ENCODE peak calls at places on chromosomes 12 and 14, in nine cellular contexts. J is NB4, T is dorsolateral prefrontal cortex, V is GM12878, I is GM23338, H is neural crest cell, M is fibroblast of pulmonary artery, G is suprapubic skin, Y is esophagus squamous epithelium. C is an unnamed sample.

GRCh38 chr14:21723431-21724045 is 49.9 kb upstream of the OR4E1 start:
- DNase-seq in G (no peak), M (peak), I (peak), H (peak), J (peak), T (no peak), V (no peak), Y (no peak), C (no peak)

GRCh38 chr12:10285919-10286318 is 21.8 kb upstream of the KLRD1 start:
- DNase-seq in V (no peak), Y (no peak), G (no peak), J (no peak), H (no peak), I (no peak), T (no peak), M (no peak), C (no peak)

GRCh38 chr12:76621582-76622024 is 62.0 kb upstream of the OSBPL8 start:
- DNase-seq in M (peak), J (peak), T (peak), Y (no peak), G (no peak), I (peak), H (peak), V (peak), C (peak)

GRCh38 chr12:113697646-113698504 is 226.2 kb upstream of the LHX5 start:
- DNase-seq in J (no peak), T (no peak), I (peak), Y (no peak), V (no peak), M (no peak), G (no peak), H (no peak), C (no peak)

GRCh38 chr14:68011629-68012028 is 192.1 kb downstream of the RAD51B start:
- DNase-seq in H (no peak), V (no peak), I (no peak), Y (no peak), M (peak), T (no peak), J (no peak), G (no peak), C (no peak)

GRCh38 chr12:84201976-84202375 is 710.6 kb downstream of the SLC6A15 start:
- DNase-seq in H (no peak), V (no peak), G (no peak), M (no peak), Y (no peak), J (no peak), I (no peak), T (no peak), C (peak)

GRCh38 chr12:104242546-104243206 is 27.1 kb downstream of the TXNRD1 start:
- DNase-seq in V (no peak), H (no peak), T (no peak), Y (no peak), G (no peak), J (no peak), M (no peak), I (no peak), C (no peak)

GRCh38 chr14:101823511-101824120 is 62.1 kb downstream of the PPP2R5C start:
- DNase-seq in Y (no peak), H (no peak), J (no peak), V (peak), T (no peak), I (no peak), G (no peak), M (no peak), C (no peak)

GRCh38 chr12:124500232-124501079 is 67.0 kb downstream of the NCOR2 start:
- DNase-seq in Y (no peak), M (peak), G (no peak), J (no peak), I (peak), V (no peak), T (no peak), H (no peak), C (no peak)

GRCh38 chr12:56158926-56159461 is 835 bp downstream of the MYL6 start:
- DNase-seq in H (peak), J (peak), Y (peak), M (peak), T (peak), I (peak), G (peak), V (no peak), C (peak)

GRCh38 chr12:124442772-124443445 is 124.5 kb downstream of the NCOR2 start:
- DNase-seq in M (peak), V (no peak), I (no peak), J (no peak), T (no peak), Y (no peak), G (no peak), H (no peak), C (no peak)

GRCh38 chr14:41830679-41831078 is 224.0 kb downstream of the LRFN5 start:
- DNase-seq in M (peak), J (no peak), Y (no peak), G (no peak), V (no peak), I (peak), H (no peak), T (peak), C (peak)

GRCh38 chr14:84643438-84643837 is 886.5 kb upstream of the FLRT2 start:
- DNase-seq in Y (no peak), G (no peak), T (no peak), V (no peak), I (peak), M (no peak), H (no peak), J (no peak), C (no peak)

GRCh38 chr14:80770114-80770917 is 171.2 kb downstream of the CEP128 start:
- DNase-seq in J (no peak), G (no peak), M (no peak), I (no peak), H (no peak), V (no peak), T (no peak), Y (no peak), C (no peak)

GRCh38 chr12:96236221-96236822 is 42.1 kb downstream of the ELK3 start:
- DNase-seq in T (no peak), G (no peak), J (peak), V (no peak), M (peak), I (no peak), H (no peak), Y (no peak), C (no peak)

GRCh38 chr14:68704736-68705720 is 87.8 kb downstream of the ZFP36L1 start:
- DNase-seq in G (peak), H (no peak), V (no peak), J (no peak), M (peak), Y (no peak), I (no peak), T (no peak), C (no peak)

GRCh38 chr12:50390284-50390683 is 6.1 kb downstream of the FAM186A start:
- DNase-seq in J (no peak), H (no peak), G (no peak), Y (no peak), T (no peak), V (no peak), I (no peak), M (peak), C (peak)

GRCh38 chr12:3129301-3130052 is 52.3 kb downstream of the TSPAN9 start:
- DNase-seq in Y (no peak), V (peak), G (no peak), M (peak), J (peak), I (no peak), T (no peak), H (no peak), C (no peak)

GRCh38 chr14:36478782-36479181 is 41.2 kb downstream of the NKX2-1 start:
- DNase-seq in Y (no peak), I (no peak), V (no peak), H (no peak), M (no peak), J (no peak), T (no peak), G (no peak), C (no peak)

GRCh38 chr14:87745507-87746118 is 247.4 kb downstream of the GALC start:
- DNase-seq in T (no peak), M (peak), H (peak), Y (no peak), I (peak), V (no peak), J (peak), G (no peak), C (no peak)

GRCh38 chr14:26138764-26139445 is 458.9 kb downstream of the NOVA1 start:
- DNase-seq in I (peak), T (no peak), Y (no peak), J (no peak), V (no peak), M (peak), H (no peak), G (no peak), C (no peak)

GRCh38 chr14:55329999-55330710 is 58.9 kb downstream of the FBXO34 start:
- DNase-seq in Y (no peak), G (no peak), M (no peak), T (no peak), H (no peak), J (no peak), V (no peak), I (no peak), C (no peak)

GRCh38 chr12:9731797-9732196 is 1.1 kb downstream of the CLECL1 start:
- DNase-seq in I (no peak), H (no peak), Y (no peak), M (no peak), J (peak), V (no peak), G (no peak), T (no peak), C (no peak)

GRCh38 chr12:100141998-100142850 is 450 bp downstream of the BLTP3B start:
- DNase-seq in I (peak), H (peak), M (peak), G (no peak), V (no peak), Y (no peak), T (peak), J (peak), C (no peak)

GRCh38 chr14:55425091-55425490 is 13.5 kb upstream of the ATG14 start:
- DNase-seq in G (no peak), J (no peak), H (no peak), T (no peak), Y (no peak), M (no peak), I (no peak), V (no peak), C (no peak)

DNA sequence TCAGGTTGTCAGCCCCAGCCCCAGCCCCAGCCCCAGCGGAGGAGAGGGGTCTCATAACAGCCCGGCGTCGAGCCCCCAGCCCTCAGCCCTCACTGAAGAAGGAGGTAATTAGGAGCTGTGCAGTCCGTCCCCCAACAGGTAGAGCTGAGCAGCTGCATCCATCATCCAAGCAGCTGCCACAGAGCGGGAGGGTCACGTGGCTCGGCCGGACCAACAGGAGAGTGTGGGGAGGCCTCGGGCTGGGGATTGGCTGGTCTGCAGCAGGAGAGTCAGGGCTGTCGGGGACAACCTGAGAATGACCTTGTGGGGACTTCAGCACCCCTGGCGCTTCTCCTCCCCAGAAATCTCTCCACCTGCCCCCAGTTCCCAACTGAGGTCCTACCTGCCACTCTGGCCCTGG is 29.6 kb downstream of the SMUG1 start:
- DNase-seq in G (no peak), I (peak), M (no peak), H (peak), Y (no peak), J (no peak), T (no peak), V (peak), C (no peak)
- TF ChIP-seq CTCF in G (no peak), I (peak), M (no peak), H (no peak), Y (no peak), J (no peak), T (no peak), V (peak), C (no peak)

GRCh38 chr12:120496353-120497340 is 734 bp downstream of the DYNLL1 start:
- DNase-seq in J (peak), M (peak), Y (no peak), V (no peak), I (peak), H (peak), T (peak), G (peak), C (no peak)
- TF ChIP-seq CTCF in J (peak), M (no peak), Y (no peak), V (peak), I (peak), H (no peak), T (peak), G (no peak), C (peak)

DNA sequence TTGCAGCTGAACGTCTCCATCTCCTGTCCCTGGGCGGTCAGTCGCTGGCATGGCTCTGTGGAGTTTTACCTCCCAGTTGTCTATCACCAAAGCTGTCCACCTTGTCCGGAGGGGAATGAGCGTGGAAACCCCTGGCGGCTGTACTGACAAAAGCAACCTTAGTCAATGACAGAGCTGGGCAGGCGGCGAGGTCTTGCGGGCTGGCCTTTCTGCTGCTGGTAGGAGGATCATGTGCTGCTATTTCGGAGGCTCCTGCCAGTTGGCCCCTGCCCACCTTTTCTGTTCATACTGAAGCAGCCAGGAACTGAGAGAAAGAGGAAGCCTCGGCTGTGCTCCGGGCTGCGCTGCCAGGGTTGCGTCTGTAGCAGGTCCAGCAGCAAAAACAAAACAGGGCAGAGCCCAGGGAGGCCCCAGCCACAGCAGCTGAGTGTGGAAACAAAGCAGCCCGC is 57.7 kb downstream of the HMGA2 start:
- DNase-seq in Y (no peak), M (peak), H (no peak), V (no peak), I (peak), T (peak), G (peak), J (peak), C (no peak)
- TF ChIP-seq CTCF in Y (no peak), M (peak), H (peak), V (peak), I (peak), T (no peak), G (no peak), J (no peak), C (peak)

DNA sequence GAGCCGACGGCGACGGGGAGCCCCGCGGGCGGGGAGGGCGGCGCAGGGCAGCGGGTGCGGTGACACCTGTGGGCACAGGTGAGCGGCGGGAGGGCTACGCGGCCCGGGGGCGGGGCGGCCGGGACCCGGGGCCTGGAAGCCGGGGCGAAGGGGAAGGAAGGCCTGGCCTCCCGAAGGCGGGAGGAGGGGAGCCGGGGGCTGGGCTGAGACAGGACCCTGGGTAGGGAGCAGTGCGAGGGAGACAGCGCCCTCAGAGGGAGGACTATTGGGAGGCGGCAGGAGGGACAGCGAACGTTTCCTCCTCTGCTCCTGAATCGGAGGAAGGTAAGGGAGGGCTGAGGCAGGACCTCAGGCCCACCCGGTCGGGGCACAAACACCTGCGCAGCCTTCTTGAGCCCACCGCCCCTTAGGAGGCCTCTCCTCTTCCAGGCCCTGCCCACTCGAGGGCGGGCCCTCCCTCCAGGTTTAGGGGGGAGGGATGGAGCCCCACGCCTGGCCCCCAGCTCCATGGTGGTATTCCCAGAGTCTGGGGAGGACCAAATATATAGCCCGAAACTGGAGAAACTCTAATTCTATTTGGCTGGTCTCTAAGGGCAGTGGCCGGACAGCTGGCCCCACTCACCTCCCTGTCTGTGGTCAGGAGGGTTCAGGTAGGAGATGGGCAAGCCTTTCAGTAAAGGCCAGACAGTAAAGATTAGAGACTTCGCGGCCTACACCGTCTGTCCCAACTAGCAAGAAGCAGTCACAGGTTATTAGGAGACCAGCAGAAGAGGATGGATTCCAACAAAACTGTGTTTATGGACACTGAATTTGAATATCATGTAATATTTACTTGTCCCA is 509 bp downstream of the PLEKHG6 start:
- DNase-seq in Y (no peak), V (no peak), J (no peak), T (no peak), I (peak), H (no peak), G (no peak), M (no peak), C (no peak)
- TF ChIP-seq CTCF in Y (no peak), V (no peak), J (no peak), T (no peak), I (peak), H (no peak), G (no peak), M (no peak), C (no peak)

GRCh38 chr12:51592034-51592705 is 1.1 kb downstream of the SCN8A start:
- DNase-seq in I (peak), J (no peak), G (no peak), Y (no peak), H (no peak), V (no peak), T (no peak), M (peak), C (peak)

GRCh38 chr12:51590347-51591019 is 550 bp upstream of the SCN8A start:
- DNase-seq in V (no peak), J (peak), H (peak), G (no peak), Y (no peak), M (peak), I (peak), T (peak), C (peak)

GRCh38 chr12:51589557-51590176 is 1.4 kb upstream of the SCN8A start:
- DNase-seq in G (no peak), H (no peak), M (no peak), I (no peak), T (no peak), J (no peak), V (no peak), Y (no peak), C (no peak)

GRCh38 chr12:51589060-51589459 is 2.0 kb upstream of the SCN8A start:
- DNase-seq in Y (no peak), I (no peak), J (no peak), T (no peak), G (no peak), M (no peak), V (no peak), H (no peak), C (no peak)

GRCh38 chr12:51591020-51591901 is at the start of gene SCN8A:
- DNase-seq in H (peak), T (peak), I (peak), Y (no peak), G (no peak), M (peak), J (peak), V (no peak), C (peak)
- TF ChIP-seq CTCF in H (no peak), T (no peak), I (no peak), Y (no peak), G (no peak), M (no peak), J (no peak), V (no peak), C (no peak)

GRCh38 chr14:77296155-77296554 is 24.5 kb downstream of the POMT2 start:
- DNase-seq in T (no peak), I (no peak), V (no peak), Y (no peak), H (no peak), M (no peak), J (no peak), G (no peak), C (no peak)

GRCh38 chr14:77286554-77286953 is 15.5 kb upstream of the NGB start:
- DNase-seq in I (no peak), M (no peak), H (no peak), Y (no peak), G (no peak), V (no peak), T (no peak), J (no peak), C (no peak)

GRCh38 chr14:77290705-77291104 is 19.7 kb upstream of the NGB start:
- DNase-seq in Y (no peak), M (no peak), V (no peak), G (no peak), J (no peak), I (peak), H (no peak), T (no peak), C (no peak)
- TF ChIP-seq CTCF in Y (no peak), M (no peak), V (no peak), G (no peak), J (no peak), I (peak), H (peak), T (no peak), C (no peak)

C was measured in AG09319.